ENCODE peak calls at places on chromosomes 2 and 18, in six cellular contexts. T is aorta; P is neural progenitor cell; G is upper lobe of left lung; D is CD8-positive, alpha-beta memory T cell; U is CD4-positive, CD25-positive, alpha-beta regulatory T cell. W is an unnamed sample. For H3K4me1, the result is how much of the 10 kb centered on the place peaks cover.

GRCh38 chr2:77521931-77522470 is at the start of gene LRRTM4:
- DNase-seq in T (no peak), U (no peak), G (no peak), D (no peak), P (peak), W (no peak)

GRCh38 chr2:177533253-177533652 is 140.7 kb downstream of the AGPS start:
- DNase-seq in G (no peak), D (no peak), P (no peak), U (no peak), T (no peak), W (no peak)

GRCh38 chr18:3256693-3257626 is 5.0 kb upstream of the MYL12B start:
- DNase-seq in U (no peak), P (no peak), G (no peak), T (no peak), D (no peak), W (peak)

GRCh38 chr2:197265931-197266330 is 44.6 kb downstream of the ANKRD44 start:
- DNase-seq in G (no peak), P (no peak), T (no peak), D (no peak), U (no peak), W (no peak)

GRCh38 chr2:3443685-3444084 is 64.2 kb downstream of the TRAPPC12 start:
- DNase-seq in P (no peak), G (no peak), U (no peak), T (no peak), D (no peak), W (no peak)

GRCh38 chr2:152405206-152406118 is 70.5 kb downstream of the FMNL2 start:
- DNase-seq in U (no peak), D (no peak), G (peak), P (no peak), T (no peak), W (no peak)

GRCh38 chr2:239714116-239714515 is 311.0 kb downstream of the NDUFA10 start:
- DNase-seq in D (no peak), U (no peak), P (no peak), G (no peak), T (peak), W (no peak)

GRCh38 chr2:227058888-227059399 is 105.1 kb downstream of the COL4A4 start:
- DNase-seq in T (no peak), D (no peak), P (no peak), U (no peak), G (no peak), W (no peak)

GRCh38 chr2:164896634-164897033 is 55.0 kb upstream of the COBLL1 start:
- DNase-seq in P (no peak), U (no peak), D (no peak), G (no peak), T (no peak), W (no peak)

GRCh38 chr2:149732001-149732685 is 144.6 kb upstream of the MMADHC start:
- DNase-seq in G (no peak), P (no peak), U (no peak), D (no peak), T (no peak), W (no peak)

GRCh38 chr18:73962251-73962650 is 185.4 kb downstream of the FBXO15 start:
- DNase-seq in U (no peak), G (no peak), D (no peak), P (no peak), T (no peak), W (no peak)

GRCh38 chr2:39488450-39488849 is 51.4 kb upstream of the MAP4K3 start:
- DNase-seq in D (no peak), U (no peak), T (no peak), G (peak), P (no peak), W (no peak)

GRCh38 chr18:79374408-79375171 is 21.1 kb upstream of the NFATC1 start:
- DNase-seq in D (no peak), P (no peak), G (no peak), U (no peak), T (no peak), W (no peak)

GRCh38 chr2:73282924-73283544 is 1.2 kb downstream of the FBXO41 start:
- DNase-seq in T (no peak), U (no peak), P (peak), D (no peak), G (no peak), W (no peak)

GRCh38 chr2:190126758-190127157 is 64.2 kb upstream of the MSTN start:
- DNase-seq in G (no peak), T (no peak), P (no peak), U (no peak), D (no peak), W (peak)

GRCh38 chr2:174012347-174013309 is 47.5 kb upstream of the SP3 start:
- DNase-seq in U (peak), D (peak), T (peak), G (peak), P (peak), W (peak)

GRCh38 chr2:239688098-239688497 is 287.3 kb upstream of the HDAC4 start:
- DNase-seq in P (no peak), T (peak), U (no peak), D (no peak), G (no peak), W (no peak)

GRCh38 chr2:3348771-3349170 is 28.8 kb downstream of the EIPR1 start:
- DNase-seq in D (no peak), T (no peak), G (no peak), U (no peak), P (no peak), W (no peak)

GRCh38 chr2:53252115-53252514 is 515.5 kb upstream of the CHAC2 start:
- DNase-seq in G (no peak), D (no peak), T (no peak), P (no peak), U (no peak), W (no peak)

GRCh38 chr2:150686391-150686790 is 198.9 kb upstream of the RND3 start:
- DNase-seq in P (no peak), G (no peak), U (no peak), T (no peak), D (no peak), W (no peak)

GRCh38 chr2:188519133-188519532 is 227.5 kb downstream of the GULP1 start:
- DNase-seq in P (no peak), U (no peak), D (no peak), T (no peak), G (no peak), W (no peak)

GRCh38 chr18:58338961-58339722 is 289.7 kb downstream of the ALPK2 start:
- DNase-seq in P (peak), U (no peak), T (no peak), G (no peak), D (no peak), W (peak)

GRCh38 chr18:35861367-35862114 is 110.9 kb upstream of the RMP24 start:
- DNase-seq in D (no peak), P (no peak), T (no peak), G (no peak), U (no peak), W (no peak)

GRCh38 chr18:25494888-25495287 is 142.9 kb upstream of the ZNF521 start:
- DNase-seq in P (no peak), D (no peak), T (no peak), G (no peak), U (no peak), W (no peak)

GRCh38 chr2:41718703-41719102 is 329.1 kb upstream of the PKDCC start:
- DNase-seq in T (no peak), G (no peak), P (no peak), U (no peak), D (no peak), W (no peak)

GRCh38 chr2:6647028-6647427 is 218.7 kb downstream of the CMPK2 start:
- DNase-seq in G (no peak), U (no peak), D (no peak), T (no peak), P (no peak), W (no peak)

GRCh38 chr2:73920577-73921545 is 5.8 kb upstream of the DGUOK start:
- DNase-seq in U (no peak), T (peak), D (peak), P (peak), G (peak), W (no peak)

GRCh38 chr2:42238644-42239288 is 69.6 kb downstream of the EML4 start:
- DNase-seq in P (peak), G (peak), T (no peak), D (peak), U (peak), W (peak)

GRCh38 chr2:43021791-43022500 is 204.5 kb downstream of the ZFP36L2 start:
- DNase-seq in U (no peak), P (peak), D (no peak), G (no peak), T (peak), W (no peak)

GRCh38 chr2:84487298-84487996 is 28.4 kb upstream of the SUCLG1 start:
- DNase-seq in G (no peak), P (peak), U (no peak), T (no peak), D (no peak), W (no peak)

GRCh38 chr2:214232266-214232665 is 178.6 kb upstream of the VWC2L start:
- DNase-seq in G (no peak), U (no peak), T (no peak), D (no peak), P (no peak), W (no peak)

GRCh38 chr2:9538000-9538507 is 17.6 kb downstream of the ADAM17 start:
- DNase-seq in G (no peak), P (no peak), T (no peak), D (no peak), U (no peak), W (no peak)

GRCh38 chr2:166881177-166881576 is 7.1 kb upstream of the XIRP2 start:
- DNase-seq in G (no peak), U (no peak), T (no peak), P (no peak), D (no peak), W (no peak)

GRCh38 chr18:35588122-35588521 is 6.6 kb downstream of the GALNT1 start:
- DNase-seq in D (no peak), P (no peak), G (no peak), T (no peak), U (no peak), W (no peak)

GRCh38 chr2:177119099-177119498 is 93.5 kb upstream of the HNRNPA3 start:
- DNase-seq in U (no peak), G (no peak), P (no peak), D (no peak), T (no peak), W (no peak)

GRCh38 chr2:235647264-235647663 is 153.4 kb downstream of the AGAP1 start:
- DNase-seq in P (no peak), U (no peak), T (no peak), D (no peak), G (no peak), W (no peak)

GRCh38 chr2:66553370-66553769 is 118.4 kb downstream of the MEIS1 start:
- DNase-seq in U (no peak), D (no peak), G (no peak), T (peak), P (no peak), W (peak)

GRCh38 chr2:148546270-148546669 is 98.3 kb upstream of the EPC2 start:
- DNase-seq in T (no peak), U (no peak), P (no peak), D (no peak), G (peak), W (no peak)

GRCh38 chr2:217186565-217187218 is 326.8 kb upstream of the TNP1 start:
- DNase-seq in U (no peak), P (no peak), T (peak), G (no peak), D (no peak), W (peak)

GRCh38 chr2:217185265-217185995 is 325.6 kb upstream of the TNP1 start:
- DNase-seq in T (no peak), P (no peak), D (no peak), G (no peak), U (no peak), W (no peak)

GRCh38 chr2:217186152-217186551 is 326.3 kb upstream of the TNP1 start:
- DNase-seq in P (no peak), U (no peak), T (no peak), D (no peak), G (no peak), W (peak)

GRCh38 chr2:217189747-217190146 is 329.9 kb upstream of the TNP1 start:
- DNase-seq in P (no peak), D (no peak), U (no peak), T (no peak), G (no peak), W (no peak)

DNA sequence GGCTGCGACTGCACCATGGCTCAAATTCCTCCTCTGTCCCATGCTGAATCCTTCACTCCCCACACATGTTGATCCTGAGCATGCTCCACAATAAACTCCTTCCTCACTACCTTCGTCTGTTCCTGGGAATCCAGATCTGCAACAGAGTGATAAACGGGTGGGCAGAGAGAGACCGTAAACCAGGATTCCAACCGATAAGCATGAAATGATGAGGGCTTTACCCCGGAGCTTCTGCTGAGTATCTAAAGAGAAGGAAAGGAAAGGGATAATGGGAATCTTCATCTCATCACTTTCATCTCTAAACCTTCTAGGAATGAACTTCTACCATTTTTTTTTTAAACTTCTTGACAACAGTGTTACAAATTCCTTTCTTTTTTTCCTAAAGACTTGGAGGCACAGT is 329.3 kb upstream of the TNP1 start:
- DNase-seq in U (no peak), P (no peak), T (no peak), G (no peak), D (no peak), W (no peak)
- H3K27ac ChIP-seq in U (no peak), P (no peak), T (no peak), G (no peak), D (no peak), W (no peak)

GRCh38 chr2:158890296-158890905 is 78.0 kb upstream of the TANC1 start:
- DNase-seq in T (no peak), D (no peak), G (no peak), U (no peak), P (no peak), W (no peak)
- H3K4me1 ChIP-seq in T (under half), D (under half), G (under half), U (under half), P (under half), W (under half)

DNA sequence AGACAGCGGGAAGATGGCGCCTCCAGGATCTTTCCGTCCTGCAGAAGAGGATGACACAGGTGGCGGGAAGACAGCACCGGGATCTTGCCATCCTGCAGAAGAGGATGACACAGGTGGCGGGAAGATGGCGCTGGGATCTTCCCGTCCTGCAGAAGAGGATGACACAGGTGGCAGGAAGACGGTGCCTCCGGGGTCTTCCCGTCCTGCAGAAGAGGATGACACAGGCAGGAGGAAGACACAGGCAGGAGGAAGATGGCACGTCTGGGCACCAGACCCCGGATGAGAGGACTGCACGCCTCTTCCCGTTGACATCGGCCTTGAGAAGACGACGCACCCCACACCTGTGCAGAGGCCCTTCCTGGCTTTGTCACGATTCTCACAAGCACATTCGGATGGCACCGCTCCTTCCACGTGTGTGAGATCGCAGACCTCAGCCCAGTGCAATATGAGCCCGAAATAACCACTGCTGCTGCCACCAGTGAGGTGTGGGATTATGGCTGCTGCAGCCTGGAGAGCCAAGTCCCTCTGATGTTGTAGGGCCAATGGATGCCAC is 79.4 kb upstream of the SNTG2 start:
- DNase-seq in T (no peak), D (no peak), G (no peak), P (no peak), U (no peak), W (no peak)
- H3K4me3 ChIP-seq in T (no peak), D (no peak), G (no peak), P (no peak), U (no peak), W (no peak)

DNA sequence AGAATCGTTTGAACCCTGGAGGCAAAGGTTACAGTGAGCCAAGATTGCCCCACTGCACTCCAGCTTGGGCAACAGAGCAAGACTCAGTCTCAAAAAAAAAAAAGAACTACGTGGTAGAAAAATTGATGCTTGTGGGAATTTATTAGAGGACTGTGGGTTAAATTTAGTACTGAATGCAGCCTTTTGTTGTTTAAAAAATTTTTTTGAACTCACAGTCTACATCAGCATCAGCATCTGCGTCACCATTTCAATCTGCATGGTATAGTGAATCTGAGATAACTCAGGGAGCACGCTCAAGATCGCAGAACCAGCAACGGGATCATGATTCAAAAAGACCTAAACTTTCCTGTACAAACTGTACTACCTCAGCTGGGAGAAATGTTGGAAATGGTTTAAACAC is 30.5 kb downstream of the MARCHF7 start:
- DNase-seq in P (no peak), G (no peak), D (no peak), T (no peak), U (no peak), W (no peak)
- H3K27ac ChIP-seq in P (no peak), G (no peak), D (no peak), T (no peak), U (no peak), W (no peak)

DNA sequence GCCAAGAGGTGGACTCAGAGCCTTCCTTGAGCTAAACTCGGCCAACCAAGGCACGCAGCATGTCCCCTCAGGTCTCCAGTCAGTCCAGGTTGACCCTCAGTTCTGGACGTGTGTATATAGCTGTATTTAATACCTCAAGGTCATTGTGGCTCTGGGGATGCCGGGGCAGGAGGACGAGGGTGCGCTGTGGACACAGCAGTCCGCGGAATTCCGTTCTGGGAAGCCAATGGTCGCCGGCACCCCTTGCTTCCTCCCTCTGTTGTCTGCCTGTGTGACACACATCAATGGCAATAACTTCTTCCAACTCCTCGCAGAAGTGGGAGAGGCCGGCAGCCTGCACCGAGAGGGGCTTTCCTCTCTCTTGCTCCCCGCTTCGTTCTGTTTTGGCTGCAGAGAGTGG is 27.7 kb downstream of the LBH start:
- DNase-seq in G (no peak), D (no peak), U (no peak), T (no peak), P (no peak), W (no peak)
- H3K4me1 ChIP-seq in G (under half), D (half or more), U (half or more), T (under half), P (under half), W (under half)

GRCh38 chr2:141641462-141641861 is 489.4 kb downstream of the LRP1B start:
- DNase-seq in G (no peak), D (no peak), U (no peak), T (no peak), P (no peak), W (no peak)

DNA sequence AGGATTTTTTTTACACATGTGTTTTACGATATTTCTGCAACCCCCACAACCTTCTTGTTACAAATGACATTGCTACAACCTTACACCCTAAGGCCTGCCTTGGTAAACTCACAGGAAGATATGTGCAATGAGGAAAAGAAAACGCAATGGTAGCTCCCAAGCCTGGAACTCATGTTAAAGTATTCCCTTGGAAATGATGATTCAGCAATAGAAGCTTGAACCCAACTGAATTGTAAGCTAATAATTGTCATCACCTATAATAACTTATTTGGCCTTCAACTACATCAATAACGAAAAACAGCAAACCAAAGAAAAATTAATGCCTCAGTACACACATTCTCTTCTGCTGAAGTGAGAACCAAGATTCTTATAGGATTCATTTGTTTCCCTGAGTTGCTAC is 491.0 kb downstream of the LRP1B start:
- DNase-seq in D (no peak), U (no peak), P (no peak), G (no peak), T (no peak), W (no peak)
- H3K4me3 ChIP-seq in D (no peak), U (no peak), P (no peak), G (no peak), T (no peak), W (no peak)

GRCh38 chr2:205273627-205274026 is 408.7 kb upstream of the NRP2 start:
- DNase-seq in P (no peak), D (no peak), U (no peak), G (no peak), T (no peak), W (no peak)
- H3K27ac ChIP-seq in P (no peak), D (no peak), U (no peak), G (no peak), T (no peak), W (no peak)

GRCh38 chr2:237298323-237299118 is 115.4 kb downstream of the COL6A3 start:
- DNase-seq in T (no peak), U (no peak), D (no peak), G (peak), P (no peak), W (no peak)

GRCh38 chr2:237299897-237300296 is 114.1 kb downstream of the COL6A3 start:
- DNase-seq in P (no peak), G (no peak), D (no peak), U (no peak), T (no peak), W (no peak)

GRCh38 chr2:237297421-237298155 is 116.4 kb downstream of the COL6A3 start:
- DNase-seq in P (no peak), U (no peak), G (no peak), T (no peak), D (no peak), W (no peak)

GRCh38 chr2:237301595-237301994 is 112.4 kb downstream of the COL6A3 start:
- DNase-seq in P (no peak), D (no peak), U (no peak), T (no peak), G (no peak), W (no peak)

GRCh38 chr2:237300755-237301154 is 113.2 kb downstream of the COL6A3 start:
- DNase-seq in T (no peak), U (no peak), D (no peak), G (no peak), P (no peak), W (no peak)
- H3K4me1 ChIP-seq in T (under half), U (under half), D (under half), G (under half), P (under half), W (under half)